ENCODE peak calls at places on chromosomes 6 and 20, in seven cellular contexts. L is cardiac muscle cell; F is trophoblast cell; K is tibial nerve; M is GM23248; Z is CD8-positive, alpha-beta T cell; U is body of pancreas. X is an unnamed sample.

GRCh38 chr6:13709698-13710551 is 1.7 kb downstream of the RANBP9 start:
- DNase-seq in L (peak; percentile 13), F (no peak), K (no peak), M (peak; percentile 59), Z (no peak), U (no peak), X (peak; percentile 24)

GRCh38 chr6:51743999-51744398 is 343.4 kb downstream of the PKHD1 start:
- DNase-seq in L (no peak), F (peak; percentile 2), K (no peak), M (no peak), Z (no peak), U (no peak), X (no peak)

GRCh38 chr6:70479236-70479635 is 65.9 kb downstream of the FAM135A start:
- DNase-seq in L (peak; percentile 25), F (no peak), K (no peak), M (no peak), Z (no peak), U (no peak), X (no peak)

GRCh38 chr6:22019877-22020276 is 277.0 kb downstream of the PRL start:
- DNase-seq in L (no peak), F (no peak), K (no peak), M (no peak), Z (no peak), U (no peak), X (no peak)

GRCh38 chr6:154614101-154614500 is 103.6 kb upstream of the CNKSR3 start:
- DNase-seq in L (no peak), F (no peak), K (no peak), M (peak; percentile 73), Z (no peak), U (no peak), X (no peak)

GRCh38 chr6:155959898-155960297 is 504.3 kb upstream of the NOX3 start:
- DNase-seq in L (no peak), F (no peak), K (no peak), M (no peak), Z (no peak), U (no peak), X (no peak)

GRCh38 chr20:49580818-49581174 is 12.9 kb upstream of the PTGIS start:
- DNase-seq in L (no peak), F (no peak), K (no peak), M (no peak), Z (no peak), U (no peak), X (no peak)

GRCh38 chr20:44690781-44691423 is 24.3 kb upstream of the CCN5 start:
- DNase-seq in L (no peak), F (no peak), K (no peak), M (peak; percentile 56), Z (no peak), U (no peak), X (no peak)

GRCh38 chr6:42375905-42376304 is 75.8 kb downstream of the TRERF1 start:
- DNase-seq in L (no peak), F (no peak), K (no peak), M (no peak), Z (no peak), U (no peak), X (no peak)

GRCh38 chr6:34578445-34579262 is 22.5 kb upstream of the SPDEF start:
- DNase-seq in L (no peak), F (no peak), K (no peak), M (no peak), Z (no peak), U (no peak), X (no peak)

GRCh38 chr20:62400541-62400940 is 6.5 kb downstream of the CABLES2 start:
- DNase-seq in L (no peak), F (no peak), K (no peak), M (no peak), Z (no peak), U (no peak), X (no peak)

GRCh38 chr6:150451767-150452641 is 83.2 kb downstream of the IYD start:
- DNase-seq in L (peak; percentile 61), F (peak; percentile 58), K (no peak), M (no peak), Z (no peak), U (no peak), X (no peak)

GRCh38 chr20:21522479-21523397 is 8.9 kb upstream of the NKX2-2 start:
- DNase-seq in L (no peak), F (no peak), K (no peak), M (no peak), Z (no peak), U (no peak), X (peak; percentile 34)

GRCh38 chr20:33848391-33848790 is 37.2 kb downstream of the CHMP4B start:
- DNase-seq in L (no peak), F (no peak), K (no peak), M (no peak), Z (no peak), U (no peak), X (no peak)

GRCh38 chr6:165890404-165890735 is 227.3 kb upstream of the PDE10A start:
- DNase-seq in L (no peak), F (no peak), K (no peak), M (no peak), Z (no peak), U (no peak), X (no peak)

GRCh38 chr20:32612831-32613595 is 27.9 kb upstream of the NOL4L start:
- DNase-seq in L (no peak), F (no peak), K (no peak), M (no peak), Z (no peak), U (no peak), X (no peak)

GRCh38 chr6:169498887-169499513 is 202.8 kb downstream of the WDR27 start:
- DNase-seq in L (no peak), F (no peak), K (no peak), M (no peak), Z (no peak), U (no peak), X (no peak)

GRCh38 chr6:54846243-54846856 is at the start of gene FAM83B:
- DNase-seq in L (peak; percentile 52), F (peak; percentile 77), K (no peak), M (no peak), Z (no peak), U (peak; percentile 47), X (peak; percentile 1)

GRCh38 chr6:35725721-35726438 is 11.0 kb upstream of the ARMC12 start:
- DNase-seq in L (no peak), F (peak; percentile 24), K (peak; percentile 74), M (peak; percentile 37), Z (no peak), U (peak; percentile 88), X (no peak)

GRCh38 chr20:13299401-13299800 is 78.3 kb downstream of the ISM1 start:
- DNase-seq in L (no peak), F (no peak), K (no peak), M (no peak), Z (no peak), U (no peak), X (no peak)

DNA sequence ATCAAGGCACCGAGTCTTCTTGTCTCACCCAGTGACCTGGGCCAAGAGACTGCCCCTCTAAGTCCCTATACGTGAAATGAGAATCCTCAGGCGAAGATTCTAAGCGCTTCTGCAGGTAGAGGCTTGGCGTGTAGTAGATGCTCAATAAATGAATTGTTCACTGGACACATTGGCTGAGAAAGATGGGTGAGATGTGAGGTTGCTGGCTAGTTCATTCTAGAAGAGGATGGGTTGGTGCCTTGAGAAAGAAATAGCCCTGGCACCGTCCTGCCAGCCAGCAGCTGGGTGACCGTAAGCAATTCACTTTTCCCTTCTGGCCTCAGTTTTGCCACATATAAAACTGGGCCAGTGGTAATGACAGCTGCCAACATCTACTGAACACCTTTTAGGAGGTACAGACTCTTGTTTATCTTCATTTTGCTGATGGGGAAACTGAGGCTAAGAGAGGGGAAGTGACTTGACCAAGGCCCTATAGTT is 1.4 kb downstream of the SRC start:
- DNase-seq in L (no peak), F (no peak), K (no peak), M (no peak), Z (no peak), U (no peak), X (no peak)
- H3K4me3 ChIP-seq in L (no peak overlapping the region), F (peak overlapping the region; percentile 82), K (peak overlapping the region; percentile 78), M (peak overlapping the region; percentile 79), Z (no peak overlapping the region), U (no peak overlapping the region), X (peak overlapping the region; percentile 58)

GRCh38 chr6:3036861-3037469 is 31.3 kb upstream of the RIPK1 start:
- DNase-seq in L (no peak), F (no peak), K (no peak), M (no peak), Z (no peak), U (no peak), X (no peak)

GRCh38 chr6:3035397-3035796 is 32.9 kb upstream of the RIPK1 start:
- DNase-seq in L (no peak), F (no peak), K (no peak), M (no peak), Z (no peak), U (no peak), X (no peak)

GRCh38 chr6:3039384-3039783 is 28.9 kb upstream of the RIPK1 start:
- DNase-seq in L (no peak), F (no peak), K (no peak), M (no peak), Z (no peak), U (no peak), X (no peak)

GRCh38 chr6:3041147-3041546 is 27.1 kb upstream of the RIPK1 start:
- DNase-seq in L (no peak), F (no peak), K (no peak), M (no peak), Z (no peak), U (no peak), X (no peak)

GRCh38 chr6:3037578-3038365 is 30.5 kb upstream of the RIPK1 start:
- DNase-seq in L (no peak), F (no peak), K (no peak), M (no peak), Z (no peak), U (no peak), X (no peak)
- H3K9me3 ChIP-seq in L (no peaks in the 10 kb centered on the region), F (peaks cover 2% of the 10 kb centered on the region), K (no peaks in the 10 kb centered on the region), M (no peaks in the 10 kb centered on the region), Z (no peaks in the 10 kb centered on the region), U (no peaks in the 10 kb centered on the region), X (no peaks in the 10 kb centered on the region)

GRCh38 chr6:37006793-37007339 is 1.4 kb downstream of the FGD2 start:
- DNase-seq in L (no peak), F (peak; percentile 68), K (no peak), M (peak; percentile 57), Z (no peak), U (no peak), X (peak; percentile 78)
- H3K4me3 ChIP-seq in L (no peak overlapping the region), F (no peak overlapping the region), K (peak overlapping the region; percentile 48), M (no peak overlapping the region), Z (no peak overlapping the region), U (no peak overlapping the region), X (no peak overlapping the region)

GRCh38 chr6:135268740-135269139 is 87.6 kb downstream of the MYB start:
- DNase-seq in L (no peak), F (no peak), K (no peak), M (no peak), Z (no peak), U (no peak), X (no peak)
- H3K9me3 ChIP-seq in L (no peaks in the 10 kb centered on the region), F (no peaks in the 10 kb centered on the region), K (no peaks in the 10 kb centered on the region), M (no peaks in the 10 kb centered on the region), Z (no peaks in the 10 kb centered on the region), U (no peaks in the 10 kb centered on the region), X (no peaks in the 10 kb centered on the region)